ENCODE peak calls at places on chromosome 10, in ten cellular contexts. U is Right ventricle myocardium superior; Z is AG09319; N is lung microvascular endothelial cell; T is GM12864; Y is activated T-helper 9 cell treated with anti-CD3 and anti-CD28 coated beads, Interleukin-2, amount 50 U/mL, for 16 hours; Q is cardiac muscle cell; D is stimulated activated CD4-positive, alpha-beta T cell treated with anti-CD3 and anti-CD28 coated beads, TNF-alpha, amount 100 ng/mL, for 24 hours; S is anterior cingulate cortex; B is T-helper 2 cell. I is an unnamed sample.

GRCh38 chr10:73262105-73262730 is 9.8 kb upstream of the MRPS16 start:
- DNase-seq in U (no peak), Z (peak; percentile 74), N (peak; percentile 77), T (no peak), Y (no peak), Q (peak; percentile 73), D (no peak), S (no peak), B (no peak), I (peak; percentile 80)

GRCh38 chr10:51564896-51565505 is 134.4 kb downstream of the CSTF2T start:
- DNase-seq in U (no peak), Z (no peak), N (no peak), T (no peak), Y (no peak), Q (peak; percentile 4), D (no peak), S (no peak), B (no peak), I (no peak)

GRCh38 chr10:35822316-35822715 is 180.2 kb upstream of the FZD8 start:
- DNase-seq in U (peak; percentile 92), Z (peak; percentile 37), N (peak; percentile 20), T (no peak), Y (no peak), Q (peak; percentile 88), D (no peak), S (peak; percentile 40), B (no peak), I (peak; percentile 26)

GRCh38 chr10:108561649-108562048 is 1361.7 kb downstream of the XPNPEP1 start:
- DNase-seq in U (no peak), Z (no peak), N (peak; percentile 53), T (no peak), Y (no peak), Q (peak; percentile 11), D (no peak), S (no peak), B (no peak), I (no peak)

GRCh38 chr10:95445837-95446347 is 115.3 kb downstream of the SORBS1 start:
- DNase-seq in U (no peak), Z (peak; percentile 41), N (peak; percentile 76), T (peak; percentile 37), Y (no peak), Q (peak; percentile 80), D (peak; percentile 4), S (no peak), B (no peak), I (no peak)

GRCh38 chr10:132162021-132162531 is 24.7 kb upstream of the DPYSL4 start:
- DNase-seq in U (peak; percentile 35), Z (no peak), N (no peak), T (no peak), Y (no peak), Q (no peak), D (no peak), S (no peak), B (no peak), I (no peak)

GRCh38 chr10:20890009-20890408 is 7.1 kb downstream of the NEBL start:
- DNase-seq in U (no peak), Z (no peak), N (peak; percentile 8), T (no peak), Y (no peak), Q (peak; percentile 52), D (no peak), S (no peak), B (no peak), I (no peak)

GRCh38 chr10:102422586-102423129 is 2.0 kb downstream of the FBXL15 start:
- DNase-seq in U (peak; percentile 88), Z (peak; percentile 37), N (peak; percentile 83), T (no peak), Y (no peak), Q (peak; percentile 78), D (peak; percentile 64), S (peak; percentile 48), B (no peak), I (no peak)

GRCh38 chr10:43436291-43437140 is at the start of gene ZNF487:
- DNase-seq in U (peak; percentile 94), Z (peak; percentile 74), N (peak; percentile 89), T (no peak), Y (peak; percentile 80), Q (peak; percentile 93), D (peak; percentile 88), S (peak; percentile 94), B (peak; percentile 76), I (peak; percentile 56)

GRCh38 chr10:86415583-86415982 is 49.0 kb upstream of the GRID1 start:
- DNase-seq in U (no peak), Z (no peak), N (no peak), T (no peak), Y (no peak), Q (no peak), D (no peak), S (no peak), B (no peak), I (no peak)

GRCh38 chr10:110420401-110421193 is 77.1 kb upstream of the DUSP5 start:
- DNase-seq in U (peak; percentile 51), Z (no peak), N (peak; percentile 77), T (no peak), Y (no peak), Q (peak; percentile 76), D (no peak), S (no peak), B (no peak), I (no peak)

GRCh38 chr10:69338547-69339450 is 60.5 kb downstream of the HK1 start:
- DNase-seq in U (no peak), Z (no peak), N (no peak), T (no peak), Y (no peak), Q (no peak), D (no peak), S (no peak), B (no peak), I (no peak)

GRCh38 chr10:44010873-44011602 is 362.4 kb upstream of the ZNF32 start:
- DNase-seq in U (peak; percentile 64), Z (no peak), N (peak; percentile 82), T (peak; percentile 81), Y (no peak), Q (no peak), D (peak; percentile 4), S (no peak), B (no peak), I (peak; percentile 55)

GRCh38 chr10:99403674-99404073 is 26.8 kb downstream of the GOT1 start:
- DNase-seq in U (no peak), Z (no peak), N (peak; percentile 84), T (no peak), Y (no peak), Q (peak; percentile 10), D (no peak), S (no peak), B (no peak), I (no peak)

GRCh38 chr10:125605167-125605566 is 77.8 kb downstream of the TEX36 start:
- DNase-seq in U (no peak), Z (no peak), N (no peak), T (no peak), Y (no peak), Q (peak; percentile 18), D (no peak), S (no peak), B (no peak), I (no peak)

GRCh38 chr10:13352519-13352918 is 4.4 kb upstream of the SEPHS1 start:
- DNase-seq in U (no peak), Z (no peak), N (no peak), T (no peak), Y (no peak), Q (no peak), D (no peak), S (no peak), B (no peak), I (no peak)

GRCh38 chr10:30241422-30242110 is 107.5 kb downstream of the MTPAP start:
- DNase-seq in U (no peak), Z (no peak), N (no peak), T (no peak), Y (no peak), Q (no peak), D (no peak), S (no peak), B (no peak), I (no peak)

GRCh38 chr10:83862723-83863122 is 276.6 kb upstream of the GHITM start:
- DNase-seq in U (no peak), Z (no peak), N (no peak), T (no peak), Y (no peak), Q (no peak), D (no peak), S (no peak), B (no peak), I (no peak)

GRCh38 chr10:130027716-130028464 is 63.8 kb upstream of the EBF3 start:
- DNase-seq in U (no peak), Z (no peak), N (no peak), T (no peak), Y (no peak), Q (peak; percentile 13), D (no peak), S (no peak), B (no peak), I (no peak)

GRCh38 chr10:27744478-27745379 is 890 bp downstream of the MKX start:
- DNase-seq in U (peak; percentile 43), Z (peak; percentile 28), N (peak; percentile 30), T (no peak), Y (peak; percentile 9), Q (peak; percentile 29), D (no peak), S (no peak), B (no peak), I (no peak)